ENCODE peak calls at places on chromosomes 4 and X, in four cellular contexts. P, V, B and T are unnamed samples.
A peak's percentile ranks its signal among the peaks of the same experiment; 100 is the strongest.

GRCh38 chr4:139988863-139989765 is 164.9 kb downstream of the MAML3 start:
- DNase-seq in P (no peak), V (no peak), B (no peak), T (peak; percentile 82)

GRCh38 chrX:136162827-136163427 is 15.6 kb downstream of the FHL1 start:
- DNase-seq in P (peak; percentile 50), V (peak; percentile 65), B (peak; percentile 66), T (peak; percentile 32)

GRCh38 chrX:153487590-153488071 is 7.1 kb upstream of the BGN start:
- DNase-seq in P (no peak), V (no peak), B (no peak), T (peak; percentile 38)

GRCh38 chr4:56655627-56656345 is 25.3 kb downstream of the HOPX start:
- DNase-seq in P (no peak), B (peak; percentile 10), V (no peak), T (no peak)

GRCh38 chr4:26736621-26737020 is 124.0 kb upstream of the STIM2 start:
- DNase-seq in V (no peak), B (no peak), P (no peak), T (no peak)

GRCh38 chrX:15737188-15737956 is 698 bp upstream of the CA5B start:
- DNase-seq in P (no peak), B (no peak), V (no peak), T (no peak)

GRCh38 chrX:97936296-97936695 is 1052.6 kb downstream of the RPA4 start:
- DNase-seq in V (no peak), B (no peak), P (no peak), T (no peak)

GRCh38 chrX:81308086-81308852 is 106.4 kb downstream of the SH3BGRL start:
- DNase-seq in V (no peak), B (no peak), P (no peak), T (no peak)

GRCh38 chr4:2797188-2797544 is 4.3 kb downstream of the SH3BP2 start:
- DNase-seq in B (no peak), V (no peak), P (peak; percentile 40), T (peak; percentile 50)
- H3K4me1 ChIP-seq in B (peaks cover 62% of the 10 kb centered on the region), V (no peaks in the 10 kb centered on the region), P (peaks cover 93% of the 10 kb centered on the region), T (peaks cover 32% of the 10 kb centered on the region)

GRCh38 chr4:148214529-148215166 is 227.6 kb downstream of the NR3C2 start:
- DNase-seq in B (no peak), P (no peak), V (no peak), T (peak; percentile 76)

GRCh38 chr4:148215202-148215601 is 227.0 kb downstream of the NR3C2 start:
- DNase-seq in P (no peak), V (no peak), B (no peak), T (peak; percentile 34)

GRCh38 chr4:148207074-148207473 is 235.1 kb downstream of the NR3C2 start:
- DNase-seq in V (no peak), B (no peak), P (no peak), T (no peak)

GRCh38 chr4:148211533-148211932 is 230.7 kb downstream of the NR3C2 start:
- DNase-seq in B (no peak), P (no peak), V (no peak), T (no peak)

GRCh38 chr4:148210661-148211060 is 231.6 kb downstream of the NR3C2 start:
- DNase-seq in P (no peak), V (no peak), B (no peak), T (no peak)
- H3K27ac ChIP-seq in P (no peak overlapping the region), V (no peak overlapping the region), B (no peak overlapping the region), T (no peak overlapping the region)

GRCh38 chr4:2786794-2787229 is 6.1 kb upstream of the SH3BP2 start:
- DNase-seq in B (no peak), P (no peak), V (no peak), T (no peak)

GRCh38 chr4:2789351-2789750 is 3.5 kb upstream of the SH3BP2 start:
- DNase-seq in B (no peak), V (no peak), P (peak; percentile 14), T (no peak)

GRCh38 chr4:2787230-2788100 is 5.4 kb upstream of the SH3BP2 start:
- DNase-seq in P (peak; percentile 64), B (peak; percentile 70), V (no peak), T (peak; percentile 58)

GRCh38 chr4:2788532-2789103 is 4.3 kb upstream of the SH3BP2 start:
- DNase-seq in P (peak; percentile 36), B (no peak), V (no peak), T (peak; percentile 31)

DNA sequence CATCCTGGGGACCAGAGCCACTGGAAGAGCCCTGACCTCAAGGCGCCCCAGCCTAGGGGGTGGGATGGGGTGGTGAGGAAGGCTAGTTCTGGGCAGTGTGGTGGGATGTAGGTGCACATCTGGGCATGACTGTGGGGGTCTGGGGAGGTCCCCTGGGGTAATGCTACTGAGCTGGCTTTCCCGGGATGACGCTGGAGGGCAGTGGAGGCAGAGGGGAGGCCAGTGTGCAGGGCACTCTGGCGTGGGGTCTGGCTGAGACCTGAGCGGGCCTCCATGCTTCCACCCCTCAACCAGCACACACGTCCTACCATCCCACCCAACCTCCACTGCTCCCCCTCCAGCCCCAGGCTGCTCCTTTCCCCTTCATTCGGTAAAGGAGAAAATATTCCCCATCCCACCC is 4.8 kb upstream of the SH3BP2 start:
- DNase-seq in V (no peak), B (no peak), P (peak; percentile 29), T (no peak)
- H3K4me1 ChIP-seq in V (peaks cover 5% of the 10 kb centered on the region), B (peaks cover 10% of the 10 kb centered on the region), P (peaks cover 50% of the 10 kb centered on the region), T (peaks cover 26% of the 10 kb centered on the region)

DNA sequence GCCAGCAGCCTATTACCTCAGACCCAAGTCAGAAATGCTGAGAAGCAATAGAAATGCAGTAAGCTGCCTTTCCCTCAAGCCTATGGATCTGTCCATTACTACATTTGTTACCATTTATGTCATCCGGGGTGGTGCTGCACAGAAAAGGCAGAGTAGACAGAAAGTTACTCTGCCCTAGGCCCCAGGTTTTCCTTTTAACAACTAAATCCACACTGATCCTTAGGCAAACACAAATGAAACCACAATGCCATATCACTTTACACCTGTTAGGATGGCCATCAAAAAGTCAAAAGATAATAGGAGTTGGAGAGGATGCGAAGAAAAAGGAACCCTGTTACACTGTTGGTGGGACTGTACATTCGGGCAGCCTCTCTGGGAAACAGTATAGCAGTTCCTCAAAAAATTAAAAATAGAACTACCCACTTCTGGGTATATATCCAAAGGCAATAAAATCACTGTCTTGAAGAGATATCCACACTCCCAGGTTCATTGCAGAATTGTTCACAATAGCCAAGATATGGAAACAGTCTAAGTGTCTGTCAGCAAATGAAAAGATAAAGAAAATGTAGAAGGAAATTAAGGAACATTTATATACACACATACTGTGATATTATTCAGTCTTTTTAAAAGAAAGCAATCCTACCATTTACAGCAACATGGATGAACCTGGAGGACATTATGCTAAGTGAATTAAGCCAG is 186.3 kb downstream of the NWD2 start:
- DNase-seq in B (peak; percentile 22), V (no peak), P (no peak), T (no peak)
- H3K27ac ChIP-seq in B (peak overlapping the region; percentile 83), V (no peak overlapping the region), P (no peak overlapping the region), T (no peak overlapping the region)

GRCh38 chrX:100316987-100317386 is 93.1 kb downstream of the PCDH19 start:
- DNase-seq in P (peak; percentile 49), B (no peak), V (no peak), T (no peak)
- H3K4me1 ChIP-seq in P (no peaks in the 10 kb centered on the region), B (no peaks in the 10 kb centered on the region), V (no peaks in the 10 kb centered on the region), T (no peaks in the 10 kb centered on the region)